ENCODE peak calls at places on chromosomes 16 and 17, in seven cellular contexts. U, B, R, Z, C, N and D are unnamed samples.

GRCh38 chr17:61617261-61617660 is 26.2 kb upstream of the NACA2 start:
- DNase-seq in R (no peak), Z (no peak), U (peak; percentile 9), N (no peak), B (no peak), C (no peak), D (no peak)

GRCh38 chr16:78259883-78260282 is 160.4 kb downstream of the WWOX start:
- DNase-seq in B (no peak), U (no peak), N (no peak), C (peak; percentile 67), Z (no peak), R (no peak), D (no peak)

GRCh38 chr17:9211133-9211765 is 189.9 kb downstream of the NTN1 start:
- DNase-seq in N (no peak), Z (no peak), B (no peak), C (peak; percentile 67), U (no peak), R (no peak), D (no peak)

GRCh38 chr17:17506181-17506741 is 10.1 kb upstream of the RASD1 start:
- DNase-seq in C (no peak), N (no peak), U (no peak), R (no peak), B (no peak), Z (no peak), D (no peak)

GRCh38 chr17:1787301-1787902 is 25.5 kb downstream of the SERPINF1 start:
- DNase-seq in U (peak; percentile 96), N (peak; percentile 64), C (no peak), Z (peak; percentile 92), B (peak; percentile 77), R (peak; percentile 92), D (peak; percentile 66)

GRCh38 chr16:27265982-27266381 is 2.6 kb downstream of the NSMCE1 start:
- DNase-seq in N (no peak), C (peak; percentile 8), U (no peak), Z (no peak), B (no peak), R (no peak), D (no peak)

GRCh38 chr16:24645739-24646645 is 83.5 kb upstream of the TNRC6A start:
- DNase-seq in C (no peak), R (peak; percentile 99), B (peak; percentile 99), Z (peak; percentile 99), U (peak; percentile 100), N (no peak), D (peak; percentile 98)

GRCh38 chr17:82006468-82007227 is 16.0 kb downstream of the CENPX start:
- DNase-seq in B (no peak), C (no peak), Z (peak; percentile 54), N (peak; percentile 50), U (peak; percentile 82), R (no peak), D (no peak)

GRCh38 chr16:78281115-78281514 is 181.7 kb downstream of the WWOX start:
- DNase-seq in N (no peak), C (no peak), R (no peak), U (no peak), B (no peak), Z (no peak), D (no peak)

GRCh38 chr17:8120520-8121443 is 2.5 kb upstream of the ALOXE3 start:
- DNase-seq in N (peak; percentile 56), R (peak; percentile 72), B (no peak), C (peak; percentile 100), U (peak; percentile 69), Z (no peak), D (no peak)

GRCh38 chr17:61562287-61562686 is 28.7 kb downstream of the NACA2 start:
- DNase-seq in B (no peak), Z (no peak), R (no peak), U (no peak), N (no peak), C (no peak), D (no peak)

GRCh38 chr16:67260426-67261063 is 11.8 kb downstream of the SLC9A5 start:
- DNase-seq in C (peak; percentile 75), Z (no peak), R (peak; percentile 79), B (no peak), U (peak; percentile 72), N (no peak), D (peak; percentile 19)

GRCh38 chr17:73151888-73152633 is 12.7 kb upstream of the SSTR2 start:
- DNase-seq in C (no peak), Z (no peak), U (no peak), B (no peak), N (no peak), R (no peak), D (no peak)

GRCh38 chr16:2835638-2836493 is 5.8 kb downstream of the ZG16B start:
- DNase-seq in B (peak; percentile 79), Z (peak; percentile 100), U (peak; percentile 98), R (peak; percentile 77), N (peak; percentile 19), C (peak; percentile 92), D (peak; percentile 93)

GRCh38 chr17:40122944-40123810 is 1.4 kb downstream of the MSL1 start:
- DNase-seq in B (no peak), R (peak; percentile 60), C (peak; percentile 92), N (peak; percentile 65), Z (no peak), U (peak; percentile 30), D (no peak)

GRCh38 chr17:49621420-49621819 is 45.7 kb downstream of the NXPH3 start:
- DNase-seq in N (no peak), Z (no peak), B (no peak), C (no peak), R (no peak), U (no peak), D (no peak)

GRCh38 chr16:25605381-25605780 is 86.4 kb upstream of the HS3ST4 start:
- DNase-seq in R (no peak), C (peak; percentile 73), U (no peak), B (no peak), Z (no peak), N (no peak), D (no peak)

GRCh38 chr16:88610080-88610479 is 28.3 kb upstream of the IL17C start:
- DNase-seq in U (no peak), C (peak; percentile 70), B (no peak), N (no peak), Z (no peak), R (no peak), D (no peak)

GRCh38 chr17:31838641-31839225 is 20.3 kb downstream of the COPRS start:
- DNase-seq in N (no peak), R (peak; percentile 41), Z (peak; percentile 48), C (no peak), U (peak; percentile 66), B (no peak), D (no peak)

GRCh38 chr17:82613283-82614094 is 34.8 kb downstream of the WDR45B start:
- DNase-seq in N (no peak), C (peak; percentile 77), R (no peak), U (no peak), B (no peak), Z (no peak), D (no peak)

GRCh38 chr17:28247671-28248556 is 71.1 kb upstream of the TMEM97 start:
- DNase-seq in B (no peak), Z (no peak), U (peak; percentile 8), N (no peak), C (peak; percentile 73), R (no peak), D (no peak)

GRCh38 chr17:47789611-47790520 is 31.7 kb downstream of the OSBPL7 start:
- DNase-seq in B (no peak), N (no peak), C (peak; percentile 92), R (peak; percentile 59), Z (peak; percentile 14), U (peak; percentile 38), D (no peak)
- H3K4me3 ChIP-seq in B (peak overlapping the region; percentile 34), N (peak overlapping the region; percentile 34), C (peak overlapping the region; percentile 70), R (peak overlapping the region; percentile 36), Z (peak overlapping the region; percentile 5), U (peak overlapping the region; percentile 40), D (peak overlapping the region; percentile 40)

GRCh38 chr16:86772671-86773338 is 194.5 kb downstream of the FOXL1 start:
- DNase-seq in Z (peak; percentile 95), N (no peak), R (peak; percentile 42), U (peak; percentile 58), B (peak; percentile 7), C (no peak), D (peak; percentile 76)
- TF ChIP-seq CTCF in Z (peak; percentile 3), N (no peak), R (no peak), U (no peak), B (no peak), C (no peak), D (no peak)

DNA sequence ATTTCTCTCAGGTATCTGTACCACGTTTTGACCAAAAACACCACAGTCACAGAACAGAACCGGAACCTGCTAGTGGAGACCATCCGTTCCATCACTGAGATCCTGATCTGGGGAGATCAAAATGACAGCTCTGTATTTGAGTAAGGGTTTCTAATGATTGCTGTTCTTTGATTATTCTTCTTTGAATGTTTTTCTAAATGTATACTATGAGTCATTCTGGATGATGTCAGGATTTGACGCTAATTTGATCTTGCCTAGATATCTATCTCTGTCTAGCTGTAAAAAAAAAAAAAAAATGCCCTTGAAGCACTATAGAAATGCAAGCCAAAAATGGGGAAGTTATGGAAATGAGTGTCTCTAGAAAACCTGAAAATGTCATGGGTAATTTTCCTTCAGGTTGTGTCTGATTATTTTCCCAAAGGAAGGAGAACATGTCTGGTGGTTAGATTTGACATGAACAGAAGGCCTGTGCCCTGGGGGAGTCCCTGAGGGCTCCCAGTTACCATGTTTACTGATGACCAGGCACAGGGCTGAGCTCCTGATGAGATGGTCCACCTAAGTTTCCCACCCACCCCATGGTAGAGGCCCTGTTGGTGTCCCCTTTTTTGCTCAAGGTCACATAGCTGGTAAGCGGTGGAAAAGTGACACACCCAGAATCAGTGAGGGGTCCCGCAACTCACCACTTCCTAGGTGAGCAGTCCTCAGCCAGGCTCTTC is 13.6 kb downstream of the CLEC16A start:
- DNase-seq in U (peak; percentile 59), R (peak; percentile 38), C (no peak), B (no peak), N (no peak), Z (peak; percentile 49), D (no peak)
- H3K4me3 ChIP-seq in U (no peak overlapping the region), R (no peak overlapping the region), C (no peak overlapping the region), B (no peak overlapping the region), N (no peak overlapping the region), Z (no peak overlapping the region), D (no peak overlapping the region)

DNA sequence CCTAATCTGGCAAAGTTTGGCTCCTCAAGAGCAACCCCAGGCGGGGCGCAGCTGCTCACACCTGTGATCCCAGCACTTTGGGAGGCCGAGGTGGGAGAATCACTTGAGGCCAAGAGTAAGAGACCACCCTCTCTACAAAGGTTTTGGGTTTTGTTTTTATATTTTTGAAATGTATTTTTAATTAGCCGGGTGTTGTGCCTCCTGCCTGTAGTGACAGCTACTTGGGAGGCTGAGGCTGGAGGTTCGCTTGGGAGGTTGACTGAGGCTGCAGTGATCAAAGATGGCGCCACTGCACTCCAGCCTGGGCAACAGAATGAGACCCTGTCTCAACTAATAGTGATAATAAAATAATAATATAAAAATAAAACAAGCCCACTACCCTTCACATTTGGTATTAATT is 756 bp upstream of the USP7 start:
- DNase-seq in Z (no peak), R (no peak), N (no peak), U (no peak), C (no peak), B (no peak), D (no peak)
- TF ChIP-seq CTCF in Z (no peak), R (no peak), N (no peak), U (no peak), C (no peak), B (no peak), D (no peak)